ENCODE peak calls at places on chromosomes 6 and 20, in eight cellular contexts. W is mammary epithelial cell; B is CD8-positive, alpha-beta T cell; S is foreskin keratinocyte; V is body of pancreas; Y is astrocyte of the spinal cord; U is OCI-LY7; I is omental fat pad. D is an unnamed sample.

GRCh38 chr20:61991476-61991875 is 74.2 kb downstream of the TAF4 start:
- DNase-seq in W (no peak), B (no peak), S (no peak), V (no peak), Y (no peak), U (no peak), I (no peak), D (no peak)

GRCh38 chr6:53044071-53044470 is 21.1 kb upstream of the FBXO9 start:
- DNase-seq in W (no peak), B (no peak), S (no peak), V (no peak), Y (peak; percentile 66), U (no peak), I (no peak), D (no peak)

GRCh38 chr20:32332614-32333013 is 25.5 kb upstream of the ASXL1 start:
- DNase-seq in W (peak; percentile 82), B (no peak), S (peak; percentile 63), V (peak; percentile 96), Y (peak; percentile 54), U (no peak), I (no peak), D (no peak)

GRCh38 chr20:47111576-47111975 is 216.9 kb downstream of the EYA2 start:
- DNase-seq in W (no peak), B (no peak), S (no peak), V (no peak), Y (no peak), U (no peak), I (no peak), D (no peak)

GRCh38 chr6:88616380-88616779 is 347.0 kb downstream of the RNGTT start:
- DNase-seq in W (no peak), B (no peak), S (no peak), V (no peak), Y (no peak), U (peak; percentile 97), I (no peak), D (no peak)

GRCh38 chr20:48716541-48716940 is 111.3 kb downstream of the PREX1 start:
- DNase-seq in W (no peak), B (no peak), S (no peak), V (no peak), Y (no peak), U (no peak), I (no peak), D (no peak)

GRCh38 chr6:136212616-136213396 is 37.3 kb downstream of the MTFR2 start:
- DNase-seq in W (no peak), B (no peak), S (no peak), V (no peak), Y (no peak), U (no peak), I (no peak), D (no peak)

GRCh38 chr6:136669299-136669699 is 119.1 kb upstream of the MAP7 start:
- DNase-seq in W (peak; percentile 89), B (no peak), S (peak; percentile 62), V (peak; percentile 26), Y (peak; percentile 94), U (no peak), I (no peak), D (peak; percentile 82)

GRCh38 chr20:2708073-2708415 is 15.5 kb downstream of the EBF4 start:
- DNase-seq in W (no peak), B (peak; percentile 34), S (no peak), V (no peak), Y (no peak), U (no peak), I (no peak), D (no peak)

GRCh38 chr6:14671261-14671681 is 553.7 kb downstream of the CD83 start:
- DNase-seq in W (peak; percentile 84), B (no peak), S (peak; percentile 96), V (peak; percentile 27), Y (peak; percentile 76), U (no peak), I (no peak), D (no peak)

GRCh38 chr20:19968488-19969073 is 48.6 kb upstream of the NAA20 start:
- DNase-seq in W (peak; percentile 55), B (no peak), S (no peak), V (no peak), Y (no peak), U (peak; percentile 34), I (no peak), D (no peak)

GRCh38 chr6:161417712-161418457 is 144.0 kb upstream of the AGPAT4 start:
- DNase-seq in W (no peak), B (no peak), S (no peak), V (peak; percentile 84), Y (peak; percentile 98), U (no peak), I (no peak), D (peak; percentile 65)

GRCh38 chr20:56897318-56897962 is 268.3 kb downstream of the TFAP2C start:
- DNase-seq in W (no peak), B (no peak), S (no peak), V (no peak), Y (no peak), U (no peak), I (no peak), D (no peak)

DNA sequence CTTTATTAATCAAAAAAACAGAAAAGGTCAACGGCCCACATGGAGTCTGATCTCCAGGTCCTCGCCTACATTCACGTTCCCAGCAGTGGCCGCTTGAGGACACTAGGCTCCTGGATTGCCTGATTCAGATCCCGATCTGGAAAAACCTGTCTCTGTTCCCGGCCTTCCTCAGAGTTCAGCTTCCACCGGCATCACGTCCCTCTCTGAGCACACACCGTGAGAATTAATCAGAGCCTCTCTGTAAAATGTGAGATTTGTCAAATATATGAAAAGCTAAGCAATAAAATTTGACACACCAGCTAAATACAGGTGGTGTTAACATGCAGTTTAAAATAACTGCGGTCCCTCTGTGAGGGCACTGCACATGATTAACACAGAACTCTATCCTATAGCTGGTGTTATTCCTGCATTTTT is 122.8 kb upstream of the COL21A1 start:
- DNase-seq in W (peak; percentile 84), B (no peak), S (peak; percentile 85), V (peak; percentile 87), Y (peak; percentile 69), U (no peak), I (no peak), D (no peak)
- TF ChIP-seq CTCF in W (peak; percentile 99), B (no peak), S (peak; percentile 93), V (peak; percentile 53), Y (peak; percentile 72), U (no peak), I (no peak), D (peak; percentile 84)

DNA sequence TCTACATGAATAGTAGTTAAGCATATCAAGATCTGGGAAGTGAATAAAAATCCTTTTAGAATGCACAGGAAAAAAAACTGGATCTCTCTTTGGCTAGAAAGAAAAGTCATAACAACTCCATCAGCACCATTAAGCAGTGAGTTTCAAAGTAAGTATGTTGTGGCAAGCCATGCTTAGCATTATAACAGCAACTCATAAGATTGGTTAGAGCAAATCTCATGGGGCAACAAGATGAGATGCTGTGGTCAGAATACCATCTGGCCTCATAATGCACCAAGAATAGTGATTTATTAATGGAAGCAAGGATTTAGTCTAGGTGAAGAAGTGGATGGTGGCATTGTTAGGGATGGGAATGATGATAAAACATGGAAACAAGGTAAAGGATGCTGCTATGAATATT is 159.4 kb downstream of the PHF3 start:
- DNase-seq in W (no peak), B (no peak), S (no peak), V (no peak), Y (no peak), U (no peak), I (no peak), D (no peak)
- TF ChIP-seq CTCF in W (no peak), B (no peak), S (no peak), V (no peak), Y (no peak), U (no peak), I (no peak), D (no peak)

GRCh38 chr6:15752820-15753219 is 90.0 kb upstream of the DTNBP1 start:
- DNase-seq in W (no peak), B (no peak), S (no peak), V (no peak), Y (no peak), U (no peak), I (no peak), D (no peak)
- TF ChIP-seq CTCF in W (peak; percentile 12), B (no peak), S (peak; percentile 22), V (no peak), Y (peak; percentile 11), U (no peak), I (no peak), D (no peak)

GRCh38 chr20:41344477-41344876 is 3.9 kb downstream of the LPIN3 start:
- DNase-seq in W (no peak), B (no peak), S (no peak), V (no peak), Y (no peak), U (no peak), I (no peak), D (no peak)

GRCh38 chr20:41342474-41343464 is 2.1 kb downstream of the LPIN3 start:
- DNase-seq in W (no peak), B (no peak), S (no peak), V (no peak), Y (no peak), U (no peak), I (no peak), D (no peak)

GRCh38 chr20:41336711-41337492 is 3.7 kb upstream of the LPIN3 start:
- DNase-seq in W (no peak), B (no peak), S (no peak), V (no peak), Y (no peak), U (no peak), I (no peak), D (no peak)

GRCh38 chr20:41339957-41340326 is 679 bp upstream of the LPIN3 start:
- DNase-seq in W (peak; percentile 87), B (peak; percentile 92), S (peak; percentile 86), V (peak; percentile 94), Y (peak; percentile 57), U (peak; percentile 75), I (peak; percentile 83), D (no peak)

DNA sequence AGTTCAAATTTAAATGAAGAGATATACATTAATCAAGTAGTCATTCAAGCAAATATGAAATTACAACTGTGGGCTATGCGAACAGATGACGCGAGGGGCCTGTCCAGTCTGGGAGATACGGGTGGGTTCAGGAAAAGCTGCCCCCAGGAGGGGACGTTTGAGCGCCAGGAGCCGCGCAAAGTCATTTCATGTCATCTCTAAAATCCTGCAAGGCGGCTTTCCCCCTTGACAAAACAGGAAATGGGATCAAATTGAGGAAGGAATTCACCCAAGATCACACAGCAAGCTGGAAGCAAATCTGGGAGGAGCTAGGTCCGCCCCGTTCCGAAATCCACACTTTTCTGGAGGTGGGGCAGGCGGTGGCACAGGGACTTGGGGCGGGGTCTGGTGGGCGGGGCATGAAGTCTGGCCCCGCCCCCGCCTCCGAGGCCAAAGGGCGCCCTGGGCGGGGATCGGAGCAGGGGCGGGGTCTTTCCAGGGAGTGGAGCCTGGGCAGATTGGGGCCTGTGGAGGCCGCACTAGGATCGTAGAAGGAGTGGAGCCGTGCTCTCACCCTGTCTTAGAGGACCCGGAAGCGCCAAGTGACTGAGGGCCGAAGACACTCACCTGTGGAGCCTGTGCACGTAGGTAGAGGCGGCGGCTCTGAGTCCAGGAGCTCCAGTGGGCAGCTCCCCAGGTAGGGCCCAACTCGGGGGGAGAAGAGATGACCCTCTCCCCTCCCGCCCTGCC is at the start of gene LPIN3:
- DNase-seq in W (peak; percentile 94), B (peak; percentile 58), S (peak; percentile 89), V (peak; percentile 94), Y (peak; percentile 81), U (peak; percentile 55), I (peak; percentile 72), D (no peak)
- TF ChIP-seq CTCF in W (peak; percentile 54), B (peak; percentile 19), S (peak; percentile 90), V (no peak), Y (no peak), U (peak; percentile 4), I (no peak), D (no peak)

D was measured in kidney epithelial cell.